ENCODE peak calls at places on chromosomes 5 and 9, in ten cellular contexts. R, G, H, N, Q, E, F, A, S and K are unnamed samples.

GRCh38 chr5:119896851-119897536 is 267.6 kb downstream of the FAM170A start:
- DNase-seq in N (no peak), Q (no peak), R (no peak), H (no peak), S (no peak), A (no peak), G (no peak), F (peak; percentile 43), E (no peak), K (no peak)

GRCh38 chr5:44454002-44454401 is 64.8 kb upstream of the FGF10 start:
- DNase-seq in Q (no peak), R (no peak), E (no peak), H (no peak), A (no peak), G (no peak), N (no peak), S (no peak), F (peak; percentile 69), K (no peak)

GRCh38 chr9:133677126-133678010 is 41.2 kb downstream of the DBH start:
- DNase-seq in E (no peak), S (no peak), Q (no peak), R (no peak), G (peak; percentile 68), N (no peak), F (no peak), A (no peak), H (no peak), K (no peak)

GRCh38 chr9:131436865-131437271 is 43.0 kb downstream of the PRRC2B start:
- DNase-seq in F (peak; percentile 77), H (no peak), Q (no peak), A (no peak), S (no peak), G (no peak), R (no peak), N (no peak), E (no peak), K (no peak)

GRCh38 chr5:96254980-96255681 is 177.9 kb downstream of the PCSK1 start:
- DNase-seq in Q (peak; percentile 81), N (no peak), R (no peak), H (peak; percentile 88), F (no peak), G (no peak), A (no peak), S (peak; percentile 61), E (peak; percentile 91), K (peak; percentile 97)

GRCh38 chr5:122561209-122561608 is 213.7 kb upstream of the SNX2 start:
- DNase-seq in F (no peak), G (no peak), A (no peak), E (no peak), Q (no peak), R (no peak), N (no peak), H (no peak), S (no peak), K (no peak)

GRCh38 chr9:95852059-95853032 is 23.1 kb upstream of the ERCC6L2 start:
- DNase-seq in Q (no peak), A (peak; percentile 67), H (peak; percentile 91), N (no peak), F (no peak), G (no peak), R (no peak), S (peak; percentile 64), E (no peak), K (no peak)

GRCh38 chr5:164433471-164433870 is 928.1 kb downstream of the MAT2B start:
- DNase-seq in Q (peak; percentile 11), H (peak; percentile 27), F (no peak), R (no peak), G (no peak), A (no peak), N (no peak), S (peak; percentile 8), E (no peak), K (no peak)

GRCh38 chr5:125972706-125973105 is 450.5 kb upstream of the GRAMD2B start:
- DNase-seq in S (no peak), F (no peak), R (no peak), A (no peak), G (no peak), Q (no peak), E (no peak), N (no peak), H (no peak), K (no peak)

GRCh38 chr9:77375956-77376532 is 198.7 kb downstream of the VPS13A start:
- DNase-seq in A (no peak), N (no peak), F (peak; percentile 53), Q (no peak), E (no peak), S (no peak), H (no peak), R (no peak), G (no peak), K (no peak)

GRCh38 chr5:4113905-4114304 is 518.3 kb downstream of the IRX1 start:
- DNase-seq in F (no peak), Q (no peak), A (no peak), E (no peak), R (no peak), H (no peak), S (no peak), N (no peak), G (no peak), K (no peak)

GRCh38 chr9:13088734-13089427 is 190.6 kb downstream of the MPDZ start:
- DNase-seq in R (no peak), S (peak; percentile 35), Q (peak; percentile 4), F (peak; percentile 72), H (peak; percentile 68), A (peak; percentile 57), G (no peak), E (peak; percentile 8), N (no peak), K (no peak)

GRCh38 chr5:10279925-10280720 is 27.6 kb downstream of the CMBL start:
- DNase-seq in A (no peak), H (no peak), Q (no peak), R (no peak), F (no peak), N (no peak), E (no peak), S (peak; percentile 30), G (no peak), K (no peak)

GRCh38 chr5:7518947-7519560 is 123.1 kb downstream of the ADCY2 start:
- DNase-seq in E (no peak), H (no peak), N (no peak), G (no peak), R (no peak), A (no peak), S (no peak), Q (no peak), F (peak; percentile 91), K (no peak)

GRCh38 chr5:14182761-14183160 is 39.6 kb downstream of the TRIO start:
- DNase-seq in N (no peak), F (no peak), A (no peak), S (peak; percentile 45), G (no peak), Q (no peak), R (no peak), H (no peak), E (no peak), K (no peak)

GRCh38 chr5:56409331-56410190 is 176.4 kb upstream of the ANKRD55 start:
- DNase-seq in H (peak; percentile 78), G (no peak), A (peak; percentile 59), Q (peak; percentile 77), E (peak; percentile 72), N (no peak), R (no peak), S (peak; percentile 37), F (no peak), K (peak; percentile 54)

GRCh38 chr9:118533850-118534249 is 829.6 kb downstream of the TLR4 start:
- DNase-seq in F (no peak), S (no peak), N (no peak), G (no peak), E (no peak), Q (no peak), H (no peak), R (no peak), A (no peak), K (no peak)

GRCh38 chr9:114235113-114235589 is 79.8 kb downstream of the COL27A1 start:
- DNase-seq in R (no peak), F (no peak), N (peak; percentile 37), G (no peak), Q (no peak), E (no peak), S (no peak), H (no peak), A (no peak), K (no peak)

GRCh38 chr5:122877518-122877917 is 32.1 kb downstream of the SNX24 start:
- DNase-seq in Q (no peak), F (no peak), E (no peak), A (no peak), R (no peak), S (no peak), N (no peak), G (no peak), H (no peak), K (no peak)

GRCh38 chr5:119596046-119596445 is 33.3 kb upstream of the FAM170A start:
- DNase-seq in S (no peak), G (no peak), F (no peak), N (no peak), Q (no peak), R (no peak), A (no peak), H (no peak), E (no peak), K (no peak)

GRCh38 chr5:146221234-146221633 is 17.8 kb downstream of the RBM27 start:
- DNase-seq in R (no peak), G (no peak), A (no peak), S (no peak), H (no peak), E (no peak), N (no peak), F (no peak), Q (no peak), K (no peak)

GRCh38 chr5:39395521-39395920 is 29.3 kb downstream of the DAB2 start:
- DNase-seq in S (peak; percentile 49), R (no peak), N (no peak), E (no peak), F (no peak), A (no peak), Q (no peak), H (peak; percentile 28), G (no peak), K (no peak)

GRCh38 chr5:78287833-78288232 is 6.7 kb downstream of the AP3B1 start:
- DNase-seq in H (peak; percentile 92), A (no peak), E (peak; percentile 15), G (no peak), F (no peak), S (peak; percentile 60), R (no peak), Q (peak; percentile 68), N (no peak), K (peak; percentile 17)

GRCh38 chr9:136196465-136197371 is 8.2 kb downstream of the LHX3 start:
- DNase-seq in A (no peak), Q (no peak), S (no peak), H (no peak), G (no peak), R (no peak), E (no peak), F (peak; percentile 64), N (no peak), K (no peak)

GRCh38 chr5:39775458-39776365 is 350.9 kb upstream of the DAB2 start:
- DNase-seq in S (peak; percentile 65), R (no peak), E (peak; percentile 58), H (peak; percentile 89), G (no peak), A (peak; percentile 11), N (no peak), F (no peak), Q (peak; percentile 37), K (no peak)

GRCh38 chr5:154977409-154977808 is 36.1 kb upstream of the KIF4B start:
- DNase-seq in Q (no peak), H (no peak), G (no peak), S (peak; percentile 20), F (no peak), A (no peak), E (no peak), R (no peak), N (no peak), K (no peak)

GRCh38 chr5:10653033-10653432 is 89.2 kb downstream of the ANKRD33B start:
- DNase-seq in A (no peak), H (no peak), F (no peak), Q (no peak), E (no peak), R (no peak), S (no peak), G (no peak), N (no peak), K (no peak)

GRCh38 chr9:112180387-112180881 is 5.3 kb upstream of the SUSD1 start:
- DNase-seq in R (no peak), A (no peak), G (no peak), H (peak; percentile 31), Q (no peak), E (no peak), S (peak; percentile 53), N (no peak), F (no peak), K (no peak)